ENCODE peak calls at places on chromosome 4, in eight cellular contexts. K is H9, B is activated T-cell treated with anti-CD3 and anti-CD28 coated beads for 48 hours, W is iris pigment epithelial cell, V is fibroblast of pulmonary artery, Z is fibroblast of the conjunctiva, J is psoas muscle, P is KBM-7. H is an unnamed sample.

GRCh38 chr4:109410226-109410625 is 23.4 kb upstream of the SEC24B start:
- DNase-seq in K (no peak), B (no peak), W (no peak), V (no peak), Z (no peak), J (no peak), P (no peak), H (no peak)

GRCh38 chr4:99315839-99316238 is 5.4 kb downstream of the ADH1B start:
- DNase-seq in K (no peak), B (no peak), W (no peak), V (no peak), Z (no peak), J (no peak), P (no peak), H (no peak)

GRCh38 chr4:5199142-5199541 is 147.9 kb downstream of the STK32B start:
- DNase-seq in K (no peak), B (no peak), W (no peak), V (no peak), Z (no peak), J (no peak), P (no peak), H (no peak)

GRCh38 chr4:125311503-125311902 is 3.3 kb upstream of the FAT4 start:
- DNase-seq in K (no peak), B (no peak), W (no peak), V (no peak), Z (no peak), J (no peak), P (no peak), H (no peak)

GRCh38 chr4:170271723-170272122 is 182.0 kb upstream of the AADAT start:
- DNase-seq in K (no peak), B (no peak), W (no peak), V (no peak), Z (no peak), J (no peak), P (no peak), H (no peak)

GRCh38 chr4:28277931-28278330 is 1417.3 kb downstream of the STIM2 start:
- DNase-seq in K (no peak), B (no peak), W (peak), V (no peak), Z (no peak), J (no peak), P (no peak), H (no peak)

GRCh38 chr4:656651-657337 is 17.3 kb downstream of the ATP5ME start:
- DNase-seq in K (no peak), B (no peak), W (no peak), V (no peak), Z (no peak), J (no peak), P (no peak), H (no peak)

GRCh38 chr4:105060628-105061027 is 86.0 kb upstream of the TET2 start:
- DNase-seq in K (no peak), B (no peak), W (peak), V (peak), Z (no peak), J (no peak), P (peak), H (no peak)

GRCh38 chr4:15434086-15434485 is 6.3 kb downstream of the C1QTNF7 start:
- DNase-seq in K (no peak), B (no peak), W (no peak), V (peak), Z (peak), J (no peak), P (no peak), H (no peak)

H was measured in heart right ventricle.